ENCODE peak calls at places on chromosomes 13 and 19, in seven cellular contexts. M is mucosa of descending colon; Z is IMR-90; U is CD4-positive, alpha-beta T cell; R is SJCRH30; O is HepG2; E is NT2/D1. T is an unnamed sample.

GRCh38 chr19:2733930-2734588 is 5.8 kb downstream of the SLC39A3 start:
- DNase-seq in M (peak; percentile 19), Z (no peak), U (no peak), R (peak; percentile 40), O (no peak), E (no peak), T (no peak)

GRCh38 chr13:66159526-66159925 is 1070.6 kb downstream of the PCDH9 start:
- DNase-seq in M (no peak), Z (no peak), U (no peak), R (no peak), O (no peak), E (no peak), T (no peak)

GRCh38 chr19:39135701-39136100 is 10.1 kb downstream of the PAK4 start:
- DNase-seq in M (no peak), Z (no peak), U (no peak), R (no peak), O (no peak), E (no peak), T (no peak)

GRCh38 chr13:98565726-98566577 is 11.0 kb downstream of the STK24 start:
- DNase-seq in M (peak; percentile 89), Z (no peak), U (no peak), R (no peak), O (no peak), E (no peak), T (no peak)

GRCh38 chr13:36275190-36276002 is 22.2 kb downstream of the CCDC169 start:
- DNase-seq in M (peak; percentile 73), Z (peak; percentile 72), U (no peak), R (peak; percentile 57), O (peak; percentile 50), E (peak; percentile 20), T (no peak)

GRCh38 chr19:39160523-39160861 is 34.9 kb downstream of the PAK4 start:
- DNase-seq in M (no peak), Z (peak; percentile 72), U (no peak), R (no peak), O (no peak), E (no peak), T (no peak)

GRCh38 chr13:72960114-72960513 is 98.7 kb upstream of the KLF5 start:
- DNase-seq in M (no peak), Z (no peak), U (no peak), R (no peak), O (no peak), E (no peak), T (no peak)

GRCh38 chr19:17404621-17405249 is 695 bp downstream of the BST2 start:
- DNase-seq in M (no peak), Z (no peak), U (no peak), R (no peak), O (no peak), E (no peak), T (no peak)

GRCh38 chr13:50691176-50691681 is 152.3 kb downstream of the DLEU7 start:
- DNase-seq in M (no peak), Z (no peak), U (no peak), R (no peak), O (no peak), E (no peak), T (no peak)

GRCh38 chr19:16899566-16900075 is 10.8 kb downstream of the F2RL3 start:
- DNase-seq in M (peak; percentile 45), Z (no peak), U (no peak), R (peak; percentile 39), O (peak; percentile 22), E (peak; percentile 28), T (no peak)

GRCh38 chr13:112709825-112710783 is 20.3 kb downstream of the ATP11A start:
- DNase-seq in M (no peak), Z (peak; percentile 48), U (no peak), R (no peak), O (no peak), E (no peak), T (no peak)

GRCh38 chr13:52020191-52020590 is 4.3 kb upstream of the UTP14C start:
- DNase-seq in M (no peak), Z (no peak), U (no peak), R (no peak), O (no peak), E (no peak), T (no peak)

GRCh38 chr19:52492991-52493470 is 34.4 kb upstream of the ZNF808 start:
- DNase-seq in M (no peak), Z (no peak), U (no peak), R (no peak), O (no peak), E (peak; percentile 50), T (no peak)

GRCh38 chr19:1183543-1184172 is 9.6 kb upstream of the SBNO2 start:
- DNase-seq in M (no peak), Z (peak; percentile 25), U (no peak), R (no peak), O (peak; percentile 77), E (no peak), T (no peak)

GRCh38 chr13:102170295-102170694 is 231.6 kb downstream of the FGF14 start:
- DNase-seq in M (no peak), Z (no peak), U (no peak), R (no peak), O (no peak), E (no peak), T (no peak)
- H3K9me3 ChIP-seq in M (no peaks in the 10 kb centered on the region), Z (no peaks in the 10 kb centered on the region), U (no peaks in the 10 kb centered on the region), R (no peaks in the 10 kb centered on the region), O (no peaks in the 10 kb centered on the region), E (no peaks in the 10 kb centered on the region), T (no peaks in the 10 kb centered on the region)

DNA sequence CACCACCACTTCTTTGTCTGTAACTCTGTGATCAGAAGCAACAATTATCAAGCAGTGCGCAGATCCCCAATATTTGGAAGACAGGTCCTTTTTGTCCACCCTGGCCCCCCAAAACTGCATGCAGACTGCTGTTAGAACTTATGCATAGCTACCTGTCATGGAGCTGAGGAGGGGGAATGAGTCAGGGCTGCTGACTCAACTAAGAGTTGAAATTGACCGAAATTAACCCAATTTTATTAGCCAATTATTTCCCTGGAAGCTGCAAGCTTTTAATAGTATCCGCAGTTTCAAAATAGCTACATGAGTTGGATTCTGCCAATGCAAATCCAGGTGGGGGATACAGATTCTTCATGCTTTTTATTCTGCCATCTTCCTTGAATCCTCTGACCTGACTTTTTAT is 14.0 kb upstream of the ZNF491 start:
- DNase-seq in M (no peak), Z (no peak), U (no peak), R (no peak), O (no peak), E (no peak), T (no peak)
- H3K9me3 ChIP-seq in M (peaks cover 83% of the 10 kb centered on the region), Z (peaks cover 69% of the 10 kb centered on the region), U (peaks cover 90% of the 10 kb centered on the region), R (peaks cover 40% of the 10 kb centered on the region), O (no peaks in the 10 kb centered on the region), E (peaks cover 42% of the 10 kb centered on the region), T (peaks cover 50% of the 10 kb centered on the region)

DNA sequence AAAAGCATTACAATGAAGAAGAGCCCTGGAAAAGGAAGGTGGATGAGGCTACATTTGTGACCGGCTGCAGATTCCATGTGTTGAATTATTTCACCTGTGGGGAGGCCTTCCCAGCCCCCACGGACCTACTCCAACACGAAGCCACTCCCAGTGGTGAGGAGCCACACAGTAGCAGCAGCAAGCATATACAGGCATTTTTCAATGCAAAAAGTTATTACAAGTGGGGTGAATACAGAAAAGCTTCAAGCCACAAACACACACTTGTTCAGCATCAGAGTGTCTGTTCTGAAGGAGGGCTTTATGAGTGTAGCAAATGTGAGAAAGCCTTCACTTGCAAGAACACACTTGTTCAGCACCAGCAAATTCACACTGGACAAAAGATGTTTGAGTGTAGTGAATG is 5.0 kb downstream of the ZNF551 start:
- DNase-seq in M (no peak), Z (no peak), U (no peak), R (no peak), O (no peak), E (no peak), T (no peak)
- H3K9me3 ChIP-seq in M (peaks cover 92% of the 10 kb centered on the region), Z (peaks cover 71% of the 10 kb centered on the region), U (peaks cover 87% of the 10 kb centered on the region), R (peaks cover 64% of the 10 kb centered on the region), O (peaks cover 11% of the 10 kb centered on the region), E (peaks cover 60% of the 10 kb centered on the region), T (peaks cover 64% of the 10 kb centered on the region)

GRCh38 chr19:37148214-37148613 is 24.3 kb downstream of the ZNF585A start:
- DNase-seq in M (no peak), Z (no peak), U (no peak), R (no peak), O (no peak), E (no peak), T (no peak)
- H3K9me3 ChIP-seq in M (peaks cover 91% of the 10 kb centered on the region), Z (peaks cover 54% of the 10 kb centered on the region), U (peaks cover 88% of the 10 kb centered on the region), R (peaks cover 30% of the 10 kb centered on the region), O (peaks cover 84% of the 10 kb centered on the region), E (peaks cover 39% of the 10 kb centered on the region), T (peaks cover 22% of the 10 kb centered on the region)